ENCODE peak calls at places on chromosomes 2 and 18, in nine cellular contexts. R, W, V, J, P, E, G, O and B are unnamed samples.

GRCh38 chr2:206274434-206275273 is at the start of gene ZDBF2:
- DNase-seq in R (peak; percentile 70), W (peak; percentile 90), V (peak; percentile 29), J (peak; percentile 61), P (peak; percentile 46), E (peak; percentile 12), G (no peak), O (no peak), B (no peak)

GRCh38 chr18:69097349-69097748 is 299.5 kb downstream of the CCDC102B start:
- DNase-seq in R (no peak), W (no peak), V (no peak), J (peak; percentile 14), P (no peak), E (no peak), G (no peak), O (no peak), B (no peak)

GRCh38 chr2:143824796-143825195 is 695.1 kb downstream of the ZEB2 start:
- DNase-seq in R (no peak), W (no peak), V (no peak), J (no peak), P (no peak), E (no peak), G (no peak), O (no peak), B (no peak)

GRCh38 chr2:230068658-230069080 is at the start of gene SLC16A14:
- DNase-seq in R (no peak), W (peak; percentile 47), V (peak; percentile 16), J (peak; percentile 28), P (peak; percentile 73), E (peak; percentile 31), G (no peak), O (no peak), B (no peak)

GRCh38 chr18:78996741-78997490 is 17.3 kb downstream of the SALL3 start:
- DNase-seq in R (no peak), W (no peak), V (no peak), J (no peak), P (no peak), E (no peak), G (no peak), O (no peak), B (no peak)

GRCh38 chr2:165016772-165017411 is 61.6 kb upstream of the SLC38A11 start:
- DNase-seq in R (peak; percentile 45), W (peak; percentile 58), V (peak; percentile 15), J (peak; percentile 56), P (peak; percentile 49), E (no peak), G (no peak), O (no peak), B (peak; percentile 40)

GRCh38 chr2:29222381-29223179 is 107.4 kb downstream of the CLIP4 start:
- DNase-seq in R (no peak), W (no peak), V (no peak), J (no peak), P (no peak), E (no peak), G (no peak), O (no peak), B (no peak)

GRCh38 chr2:176527141-176527901 is 258.1 kb downstream of the MTX2 start:
- DNase-seq in R (no peak), W (no peak), V (no peak), J (no peak), P (no peak), E (no peak), G (no peak), O (no peak), B (no peak)

GRCh38 chr2:225233234-225233633 is 166.3 kb upstream of the NYAP2 start:
- DNase-seq in R (no peak), W (no peak), V (no peak), J (no peak), P (peak; percentile 30), E (no peak), G (no peak), O (no peak), B (peak; percentile 35)

GRCh38 chr2:3738454-3738853 is 35.1 kb downstream of the DCDC2C start:
- DNase-seq in R (no peak), W (no peak), V (no peak), J (peak; percentile 37), P (peak; percentile 23), E (no peak), G (no peak), O (no peak), B (no peak)

GRCh38 chr2:239286901-239287300 is 113.9 kb downstream of the HDAC4 start:
- DNase-seq in R (no peak), W (peak; percentile 73), V (no peak), J (no peak), P (no peak), E (no peak), G (no peak), O (no peak), B (no peak)

GRCh38 chr18:3538954-3539617 is 89.1 kb downstream of the TGIF1 start:
- DNase-seq in R (no peak), W (no peak), V (no peak), J (no peak), P (peak; percentile 42), E (no peak), G (no peak), O (no peak), B (no peak)

GRCh38 chr2:157459486-157459885 is 15.6 kb upstream of the CYTIP start:
- DNase-seq in R (no peak), W (peak; percentile 14), V (no peak), J (no peak), P (no peak), E (no peak), G (no peak), O (no peak), B (no peak)

GRCh38 chr2:20592106-20593071 is 58.5 kb downstream of the HS1BP3 start:
- DNase-seq in R (peak; percentile 43), W (no peak), V (no peak), J (no peak), P (no peak), E (peak; percentile 47), G (no peak), O (peak; percentile 32), B (no peak)
- TF ChIP-seq CTCF in R (no peak), W (no peak), V (no peak), J (no peak), P (no peak), E (no peak), G (no peak), O (no peak), B (no peak)

GRCh38 chr18:9436176-9436575 is 39.1 kb upstream of the RALBP1 start:
- DNase-seq in R (no peak), W (no peak), V (no peak), J (peak; percentile 20), P (no peak), E (no peak), G (no peak), O (no peak), B (no peak)

GRCh38 chr18:9433616-9434239 is 41.6 kb upstream of the RALBP1 start:
- DNase-seq in R (no peak), W (no peak), V (no peak), J (no peak), P (no peak), E (no peak), G (no peak), O (no peak), B (no peak)

GRCh38 chr18:9435041-9435440 is 40.3 kb upstream of the RALBP1 start:
- DNase-seq in R (no peak), W (no peak), V (no peak), J (no peak), P (no peak), E (no peak), G (no peak), O (no peak), B (no peak)

GRCh38 chr18:9437049-9437448 is 38.3 kb upstream of the RALBP1 start:
- DNase-seq in R (no peak), W (no peak), V (no peak), J (no peak), P (no peak), E (no peak), G (no peak), O (no peak), B (peak; percentile 54)

GRCh38 chr18:9434240-9434701 is 41.0 kb upstream of the RALBP1 start:
- DNase-seq in R (peak; percentile 24), W (no peak), V (no peak), J (no peak), P (no peak), E (no peak), G (no peak), O (no peak), B (no peak)
- TF ChIP-seq CTCF in R (no peak), W (no peak), V (no peak), J (no peak), P (no peak), E (no peak), G (no peak), O (no peak), B (no peak)

GRCh38 chr18:45440246-45440645 is 175.0 kb upstream of the SLC14A2 start:
- DNase-seq in R (no peak), W (peak; percentile 63), V (no peak), J (no peak), P (peak; percentile 10), E (no peak), G (no peak), O (no peak), B (no peak)

GRCh38 chr18:45437399-45437798 is 177.9 kb upstream of the SLC14A2 start:
- DNase-seq in R (no peak), W (no peak), V (no peak), J (no peak), P (no peak), E (no peak), G (no peak), O (no peak), B (no peak)

GRCh38 chr18:45435810-45436209 is 179.5 kb upstream of the SLC14A2 start:
- DNase-seq in R (no peak), W (no peak), V (no peak), J (no peak), P (no peak), E (no peak), G (no peak), O (no peak), B (no peak)

DNA sequence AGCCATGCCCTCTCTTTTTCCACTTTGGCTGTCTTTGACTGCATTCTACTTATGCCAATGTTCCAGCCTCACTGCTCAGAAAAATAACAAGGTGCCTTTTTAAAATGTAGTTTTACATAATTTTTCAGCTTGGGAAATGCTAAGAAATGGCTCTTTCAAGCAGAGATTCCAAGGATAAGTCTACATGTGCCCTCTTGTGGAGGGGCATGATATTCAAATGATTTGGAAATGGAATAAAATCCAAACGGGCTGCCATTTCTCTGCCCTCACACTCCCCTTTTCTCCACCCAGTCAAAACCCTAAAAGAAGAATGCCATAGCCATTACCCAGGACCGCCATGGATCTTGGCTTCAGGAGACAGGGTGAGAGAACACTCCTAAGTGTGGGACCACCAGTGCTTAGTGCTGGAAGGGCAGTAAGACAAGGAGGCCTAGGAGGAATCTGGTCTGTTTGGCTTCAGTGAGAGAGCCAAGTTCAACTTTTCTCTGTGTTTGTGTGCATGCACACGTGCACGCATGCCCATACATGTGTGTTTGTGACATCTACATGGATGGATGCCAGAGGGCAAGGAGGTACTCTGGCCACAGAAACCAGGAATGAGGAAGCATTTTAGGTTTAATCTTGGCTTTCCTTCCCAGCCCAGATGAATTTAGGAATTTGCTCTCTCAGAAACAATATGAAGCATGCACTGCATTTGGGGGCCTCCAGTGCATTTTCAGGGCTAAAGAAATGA is 174.0 kb upstream of the SLC14A2 start:
- DNase-seq in R (no peak), W (no peak), V (no peak), J (no peak), P (peak; percentile 69), E (no peak), G (no peak), O (peak; percentile 26), B (no peak)
- TF ChIP-seq CTCF in R (no peak), W (peak; percentile 54), V (peak; percentile 45), J (no peak), P (peak; percentile 44), E (no peak), G (no peak), O (no peak), B (peak; percentile 53)

GRCh38 chr18:74331404-74331803 is 15.8 kb downstream of the C18orf63 start:
- DNase-seq in R (no peak), W (no peak), V (peak; percentile 13), J (peak; percentile 18), P (peak; percentile 57), E (no peak), G (no peak), O (no peak), B (peak; percentile 5)
- TF ChIP-seq CTCF in R (no peak), W (peak; percentile 61), V (peak; percentile 63), J (peak; percentile 25), P (peak; percentile 60), E (peak; percentile 49), G (no peak), O (peak; percentile 71), B (peak; percentile 69)